ENCODE peak calls at places on chromosomes 12 and 14, in nine cellular contexts. K is dorsolateral prefrontal cortex; V is CD8-positive, alpha-beta memory T cell; J is cardiac muscle cell; G is OCI-M1; R is neural crest cell; M is ureter; B is fibroblast of lung; W is NK-92 treated with Interleukin-12 subunit alpha and Interleukin-12 subunit beta, amount 100 ng/mL, for 24 hours. A is an unnamed sample.

GRCh38 chr12:48988030-48988649 is 10.0 kb downstream of the WNT1 start:
- DNase-seq in K (peak), V (peak), J (peak), G (peak), R (peak), M (no peak), B (peak), W (peak), A (peak)

GRCh38 chr12:52248541-52249035 is 15.5 kb downstream of the KRT7 start:
- DNase-seq in K (peak), V (no peak), J (no peak), G (no peak), R (no peak), M (no peak), B (no peak), W (no peak), A (no peak)

GRCh38 chr14:55399912-55400311 is 11.7 kb downstream of the ATG14 start:
- DNase-seq in K (no peak), V (no peak), J (no peak), G (no peak), R (no peak), M (no peak), B (peak), W (no peak), A (no peak)

GRCh38 chr12:19842116-19842515 is 402.8 kb downstream of the AEBP2 start:
- DNase-seq in K (no peak), V (no peak), J (peak), G (no peak), R (no peak), M (no peak), B (no peak), W (no peak), A (no peak)

GRCh38 chr12:94620611-94621010 is 29.7 kb downstream of the TMCC3 start:
- DNase-seq in K (no peak), V (no peak), J (no peak), G (no peak), R (no peak), M (no peak), B (no peak), W (no peak), A (no peak)

GRCh38 chr12:49017764-49018281 is 753 bp downstream of the PRKAG1 start:
- DNase-seq in K (no peak), V (no peak), J (peak), G (peak), R (no peak), M (no peak), B (no peak), W (peak), A (no peak)

GRCh38 chr12:94649349-94650142 is 811 bp downstream of the TMCC3 start:
- DNase-seq in K (peak), V (peak), J (peak), G (no peak), R (peak), M (peak), B (peak), W (no peak), A (peak)

GRCh38 chr14:47040490-47040889 is 388.9 kb upstream of the RPL10L start:
- DNase-seq in K (no peak), V (no peak), J (no peak), G (peak), R (no peak), M (no peak), B (no peak), W (no peak), A (no peak)

GRCh38 chr12:52156757-52157565 is 34.9 kb downstream of the KRT80 start:
- DNase-seq in K (peak), V (peak), J (peak), G (peak), R (peak), M (peak), B (peak), W (peak), A (peak)

GRCh38 chr14:60736494-60736893 is 1.9 kb downstream of the MNAT1 start:
- DNase-seq in K (no peak), V (no peak), J (peak), G (no peak), R (no peak), M (no peak), B (peak), W (no peak), A (no peak)